ENCODE peak calls at places on chromosome 19, in nine cellular contexts. M is PC-3; G is CD8-positive, alpha-beta T cell; W is CD4-positive, alpha-beta T cell; V is AG04450; N is gastrocnemius medialis; B is GM20000; Q is adrenal gland; X is GM06990. O is an unnamed sample.

GRCh38 chr19:47623151-47623920 is 14.4 kb downstream of the BICRA start:
- DNase-seq in Q (no peak), G (no peak), W (no peak), V (no peak), M (no peak), N (no peak), X (no peak), B (no peak), O (no peak)

GRCh38 chr19:1575323-1576241 is 7.5 kb upstream of the MEX3D start:
- DNase-seq in N (no peak), G (no peak), X (no peak), Q (no peak), W (no peak), M (no peak), B (no peak), V (no peak), O (no peak)

GRCh38 chr19:3315676-3315973 is 50.8 kb upstream of the NFIC start:
- DNase-seq in W (no peak), N (no peak), M (no peak), G (no peak), B (no peak), X (no peak), V (no peak), Q (no peak), O (no peak)

GRCh38 chr19:52670046-52670445 is 31.9 kb upstream of the ZNF83 start:
- DNase-seq in W (no peak), V (no peak), G (no peak), M (peak; percentile 84), Q (no peak), B (no peak), N (no peak), X (no peak), O (no peak)

GRCh38 chr19:48190288-48191284 is 20.1 kb downstream of the ZSWIM9 start:
- DNase-seq in Q (peak; percentile 86), V (peak; percentile 27), G (peak; percentile 27), B (peak; percentile 79), X (peak; percentile 57), M (peak; percentile 97), W (peak; percentile 48), N (no peak), O (no peak)

GRCh38 chr19:18408053-18408476 is 10.6 kb upstream of the LRRC25 start:
- DNase-seq in X (peak; percentile 74), W (no peak), B (peak; percentile 73), V (no peak), N (no peak), M (peak; percentile 41), G (no peak), Q (no peak), O (no peak)

GRCh38 chr19:46759817-46760333 is 13.6 kb upstream of the STRN4 start:
- DNase-seq in Q (no peak), V (peak; percentile 94), W (no peak), B (no peak), X (no peak), G (no peak), N (peak; percentile 53), M (no peak), O (no peak)

GRCh38 chr19:19642506-19643157 is 825 bp downstream of the GMIP start:
- DNase-seq in B (peak; percentile 83), V (no peak), M (peak; percentile 11), X (no peak), W (peak; percentile 14), G (no peak), N (no peak), Q (no peak), O (no peak)

GRCh38 chr19:281992-282391 is 9.2 kb downstream of the PLPP2 start:
- DNase-seq in W (no peak), V (no peak), Q (no peak), G (no peak), B (no peak), M (no peak), N (no peak), X (no peak), O (peak; percentile 15)

GRCh38 chr19:42023121-42023942 is 29.3 kb upstream of the ATP1A3 start:
- DNase-seq in Q (no peak), X (peak; percentile 30), G (no peak), W (no peak), N (no peak), M (peak; percentile 23), V (no peak), B (no peak), O (no peak)

GRCh38 chr19:8615813-8616596 is 5.5 kb upstream of the ADAMTS10 start:
- DNase-seq in N (no peak), M (peak; percentile 84), Q (peak; percentile 65), G (no peak), V (no peak), W (peak; percentile 42), X (no peak), B (peak; percentile 64), O (peak; percentile 46)

GRCh38 chr19:47132522-47132852 is 1.9 kb downstream of the SAE1 start:
- DNase-seq in B (no peak), M (peak; percentile 17), W (no peak), X (no peak), V (no peak), Q (no peak), G (no peak), N (no peak), O (no peak)

GRCh38 chr19:18562086-18562485 is 4.4 kb downstream of the KXD1 start:
- DNase-seq in M (no peak), G (no peak), W (no peak), N (no peak), X (no peak), V (no peak), B (no peak), Q (no peak), O (no peak)

GRCh38 chr19:3184847-3185481 is 766 bp upstream of the NCLN start:
- DNase-seq in Q (peak; percentile 71), M (no peak), G (peak; percentile 50), V (no peak), B (peak; percentile 64), W (peak; percentile 52), N (peak; percentile 72), X (no peak), O (peak; percentile 42)

GRCh38 chr19:661427-662196 is 1.4 kb downstream of the RNF126 start:
- DNase-seq in X (no peak), B (peak; percentile 91), N (no peak), G (peak; percentile 42), M (no peak), V (no peak), Q (no peak), W (peak; percentile 41), O (no peak)

GRCh38 chr19:3606174-3606689 is 443 bp downstream of the TBXA2R start:
- DNase-seq in X (no peak), V (no peak), N (no peak), G (no peak), B (peak; percentile 77), M (peak; percentile 35), Q (peak; percentile 63), W (no peak), O (peak; percentile 64)

GRCh38 chr19:34364830-34365462 is at the start of gene GPI:
- DNase-seq in V (no peak), M (peak; percentile 42), X (peak; percentile 77), N (peak; percentile 59), B (peak; percentile 92), Q (peak; percentile 70), W (peak; percentile 40), G (peak; percentile 29), O (peak; percentile 65)

GRCh38 chr19:4391701-4392543 is 8.4 kb downstream of the SH3GL1 start:
- DNase-seq in G (no peak), B (no peak), W (no peak), N (peak; percentile 44), X (no peak), V (no peak), M (no peak), Q (peak; percentile 82), O (no peak)

GRCh38 chr19:52522555-52522954 is 4.9 kb upstream of the ZNF808 start:
- DNase-seq in V (no peak), N (no peak), X (no peak), M (no peak), Q (no peak), W (no peak), G (no peak), B (no peak), O (no peak)

GRCh38 chr19:40799558-40800338 is 757 bp downstream of the EGLN2 start:
- DNase-seq in Q (peak; percentile 50), X (peak; percentile 50), B (peak; percentile 68), W (no peak), V (no peak), M (no peak), N (peak; percentile 42), G (no peak), O (no peak)

GRCh38 chr19:38143847-38144246 is 80.2 kb downstream of the DPF1 start:
- DNase-seq in N (no peak), B (no peak), M (no peak), V (no peak), W (no peak), X (no peak), Q (no peak), G (no peak), O (no peak)
- TF ChIP-seq CTCF in N (no peak), B (peak; percentile 0), M (peak; percentile 38), V (peak; percentile 34), W (no peak), X (peak; percentile 27), Q (no peak), G (no peak), O (peak; percentile 20)

GRCh38 chr19:35790981-35791813 is 15.8 kb downstream of the ARHGAP33 start:
- DNase-seq in W (no peak), B (no peak), Q (no peak), V (no peak), M (no peak), X (no peak), G (no peak), N (no peak), O (no peak)
- TF ChIP-seq CTCF in W (no peak), B (no peak), Q (no peak), V (no peak), M (peak; percentile 20), X (peak; percentile 42), G (no peak), N (no peak), O (peak; percentile 21)

GRCh38 chr19:51439021-51439465 is 19.2 kb downstream of the SIGLEC8 start:
- DNase-seq in V (no peak), X (no peak), M (peak; percentile 46), Q (no peak), N (no peak), B (peak; percentile 59), W (peak; percentile 10), G (no peak), O (no peak)
- TF ChIP-seq CTCF in V (peak; percentile 31), X (peak; percentile 73), M (peak; percentile 74), Q (peak; percentile 33), N (no peak), B (peak; percentile 47), W (peak; percentile 29), G (peak; percentile 40), O (peak; percentile 45)

DNA sequence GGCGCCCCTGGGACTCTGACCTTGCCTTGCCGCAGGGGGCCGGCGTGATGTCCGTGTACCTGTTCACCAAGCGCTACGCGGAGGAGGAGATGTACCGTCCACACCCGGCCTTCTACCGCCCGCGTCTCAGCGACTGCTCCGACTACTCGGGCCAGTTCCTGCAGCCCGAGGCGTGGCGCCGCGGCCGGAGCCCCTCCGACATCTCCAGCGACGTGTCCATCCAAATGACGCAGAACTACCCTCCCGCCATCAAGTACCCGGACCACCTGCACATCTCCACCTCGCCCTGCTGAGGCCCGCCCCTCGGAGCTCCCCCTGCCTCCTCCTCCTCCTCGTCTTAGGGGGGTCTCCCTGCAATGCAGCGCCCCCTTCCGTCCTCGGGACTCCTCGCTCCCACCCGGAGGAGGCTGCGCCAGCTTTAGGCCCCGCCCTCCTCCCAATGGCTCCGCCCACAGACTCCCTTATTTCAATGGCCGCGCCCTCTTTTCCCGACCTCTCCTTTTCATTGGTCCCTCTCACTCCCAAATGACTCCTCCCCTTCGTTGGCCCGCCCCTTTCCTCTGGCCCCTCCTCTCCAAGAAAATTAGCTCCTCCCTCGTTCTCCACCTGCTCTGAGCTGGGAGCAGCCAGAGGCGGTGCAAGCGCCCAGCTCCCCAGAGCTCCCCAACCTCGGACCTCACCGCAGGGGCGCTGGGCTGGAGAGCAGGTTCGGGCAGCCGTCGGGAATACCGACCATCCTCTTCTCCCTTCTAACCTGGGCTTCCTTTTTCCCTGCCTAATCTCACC is 20.5 kb upstream of the CACNG8 start:
- DNase-seq in G (no peak), X (peak; percentile 28), N (no peak), Q (no peak), V (no peak), B (no peak), M (peak; percentile 19), W (no peak), O (no peak)
- TF ChIP-seq CTCF in G (no peak), X (no peak), N (no peak), Q (no peak), V (no peak), B (no peak), M (peak; percentile 24), W (no peak), O (no peak)